ENCODE peak calls at places on chromosomes 11 and 22, in ten cellular contexts. Y is adrenal gland, G is GM12891, X is sigmoid colon, Z is body of pancreas, M is thyroid gland, W is A549, R is stomach, B is uterus, Q is IMR-90. O is an unnamed sample.

GRCh38 chr11:86475027-86475426 is 100.3 kb downstream of the CCDC81 start:
- DNase-seq in Z (no peak), X (no peak), Q (no peak), Y (no peak), B (no peak), R (no peak), G (no peak), M (no peak), W (no peak), O (no peak)

GRCh38 chr22:42202669-42203068 is 67.8 kb downstream of the TCF20 start:
- DNase-seq in B (no peak), M (no peak), W (no peak), Y (peak), Q (peak), X (no peak), R (no peak), Z (no peak), G (no peak), O (no peak)

GRCh38 chr11:69321877-69322350 is 28.0 kb downstream of the MYEOV start:
- DNase-seq in Y (no peak), W (no peak), R (no peak), M (no peak), Z (no peak), X (peak), B (no peak), G (no peak), Q (peak), O (peak)

GRCh38 chr11:837189-837989 is 4.6 kb downstream of the CD151 start:
- DNase-seq in Q (no peak), R (no peak), X (no peak), Y (no peak), G (no peak), M (no peak), Z (no peak), B (no peak), W (no peak), O (no peak)

GRCh38 chr22:37314315-37315046 is 32.2 kb downstream of the CYTH4 start:
- DNase-seq in Q (no peak), Z (no peak), X (no peak), M (no peak), G (no peak), R (no peak), W (no peak), Y (no peak), B (no peak), O (no peak)

GRCh38 chr11:69429716-69430491 is 51.6 kb upstream of the LINC01488 start:
- DNase-seq in R (no peak), B (no peak), Q (no peak), Z (no peak), Y (no peak), G (no peak), M (no peak), X (peak), W (no peak), O (no peak)

GRCh38 chr11:45092901-45093760 is 53.3 kb upstream of the PRDM11 start:
- DNase-seq in W (no peak), B (peak), Q (peak), R (peak), G (no peak), Y (peak), X (no peak), Z (no peak), M (no peak), O (no peak)

GRCh38 chr11:14907411-14908213 is 15.6 kb upstream of the CYP2R1 start:
- DNase-seq in M (peak), Z (peak), Q (peak), G (no peak), X (peak), W (peak), R (peak), B (peak), Y (peak), O (no peak)

GRCh38 chr22:39081557-39081956 is 4.5 kb downstream of the APOBEC3G start:
- DNase-seq in X (no peak), Z (no peak), B (no peak), Y (no peak), Q (no peak), W (no peak), R (no peak), G (no peak), M (no peak), O (no peak)

GRCh38 chr11:69863544-69864200 is 44.5 kb upstream of the FGF3 start:
- DNase-seq in R (no peak), B (no peak), W (no peak), X (no peak), G (no peak), Q (no peak), Y (no peak), Z (no peak), M (no peak), O (no peak)

GRCh38 chr11:1197886-1198765 is 24.7 kb upstream of the MUC5B start:
- DNase-seq in Q (no peak), R (peak), G (no peak), B (peak), W (no peak), Y (no peak), X (peak), Z (no peak), M (no peak), O (no peak)

GRCh38 chr22:46602025-46602424 is 18.2 kb upstream of the GRAMD4 start:
- DNase-seq in X (no peak), Y (no peak), W (no peak), B (no peak), Q (no peak), M (no peak), G (no peak), R (no peak), Z (peak), O (no peak)

GRCh38 chr11:124740277-124740882 is 638 bp downstream of the NRGN start:
- DNase-seq in M (peak), B (no peak), G (no peak), Z (no peak), Q (no peak), Y (peak), W (peak), R (no peak), X (no peak), O (no peak)

GRCh38 chr11:31804439-31805036 is 6.6 kb downstream of the PAX6 start:
- DNase-seq in R (no peak), X (no peak), Z (no peak), M (no peak), B (no peak), W (no peak), G (no peak), Q (no peak), Y (peak), O (no peak)

GRCh38 chr11:120632579-120632978 is 121.0 kb downstream of the GRIK4 start:
- DNase-seq in M (no peak), G (peak), B (no peak), Z (no peak), X (no peak), R (no peak), Y (no peak), Q (no peak), W (peak), O (no peak)

GRCh38 chr11:63882555-63883242 is 34.3 kb downstream of the RCOR2 start:
- DNase-seq in B (no peak), R (no peak), G (no peak), Q (no peak), Y (no peak), W (no peak), X (no peak), Z (peak), M (no peak), O (no peak)

GRCh38 chr11:78840623-78841022 is 266.0 kb upstream of the NARS2 start:
- DNase-seq in Z (peak), B (peak), W (no peak), Y (no peak), X (peak), R (no peak), M (no peak), G (no peak), Q (peak), O (no peak)

GRCh38 chr11:45926536-45927331 is 4.3 kb downstream of the LARGE2 start:
- DNase-seq in M (no peak), B (peak), W (no peak), G (no peak), R (no peak), Y (peak), X (peak), Z (no peak), Q (no peak), O (no peak)

GRCh38 chr11:67240575-67241389 is 25.5 kb upstream of the GRK2 start:
- DNase-seq in B (peak), G (no peak), M (peak), W (peak), R (peak), Y (peak), Q (peak), Z (peak), X (peak), O (no peak)
- TF ChIP-seq POLR2A in B (no peak), G (peak), M (no peak), W (no peak), R (no peak), Y (no peak), Q (peak), Z (peak), X (no peak), O (no peak)

GRCh38 chr11:10930961-10931760 is 73.3 kb upstream of the ZBED5 start:
- DNase-seq in M (peak), W (peak), B (peak), Y (peak), R (peak), X (peak), Q (peak), G (peak), Z (peak), O (peak)
- TF ChIP-seq POLR2A in M (no peak), W (peak), B (no peak), Y (no peak), R (no peak), X (peak), Q (peak), G (no peak), Z (peak), O (peak)

GRCh38 chr22:24950272-24950902 is 2.1 kb upstream of the KIAA1671 start:
- DNase-seq in B (no peak), Q (peak), G (no peak), R (no peak), Z (no peak), Y (no peak), M (no peak), W (no peak), X (no peak), O (no peak)

GRCh38 chr22:24953294-24954113 is 988 bp downstream of the KIAA1671 start:
- DNase-seq in G (no peak), X (peak), M (peak), B (peak), W (no peak), Z (peak), R (peak), Q (no peak), Y (peak), O (no peak)

GRCh38 chr22:24952837-24953293 is 349 bp downstream of the KIAA1671 start:
- DNase-seq in Q (peak), W (peak), Z (peak), M (peak), B (peak), X (peak), Y (peak), R (peak), G (peak), O (peak)

GRCh38 chr22:24954114-24954463 is 1.6 kb downstream of the KIAA1671 start:
- DNase-seq in R (no peak), B (no peak), X (no peak), Q (no peak), M (no peak), G (no peak), Y (no peak), Z (no peak), W (no peak), O (no peak)

GRCh38 chr22:24951942-24952836 is at the start of gene KIAA1671:
- DNase-seq in M (peak), Q (peak), G (peak), X (peak), B (peak), Y (peak), R (peak), W (peak), Z (peak), O (peak)
- TF ChIP-seq POLR2A in M (peak), Q (no peak), G (no peak), X (no peak), B (peak), Y (peak), R (no peak), W (peak), Z (peak), O (peak)

GRCh38 chr11:19779740-19780139 is 67.1 kb downstream of the NAV2 start:
- DNase-seq in M (no peak), Z (no peak), Y (no peak), B (no peak), W (no peak), G (no peak), Q (no peak), X (no peak), R (no peak), O (no peak)

GRCh38 chr11:19774817-19775600 is 62.4 kb downstream of the NAV2 start:
- DNase-seq in M (no peak), B (no peak), W (no peak), G (no peak), Z (no peak), R (no peak), Q (peak), X (no peak), Y (no peak), O (no peak)

GRCh38 chr11:19775622-19776021 is 63.0 kb downstream of the NAV2 start:
- DNase-seq in M (no peak), R (no peak), W (no peak), X (no peak), Y (no peak), Q (no peak), B (no peak), G (no peak), Z (no peak), O (no peak)

GRCh38 chr11:19777032-19777341 is 64.3 kb downstream of the NAV2 start:
- DNase-seq in G (peak), Q (no peak), W (peak), M (peak), X (no peak), Z (peak), R (peak), Y (no peak), B (no peak), O (no peak)

DNA sequence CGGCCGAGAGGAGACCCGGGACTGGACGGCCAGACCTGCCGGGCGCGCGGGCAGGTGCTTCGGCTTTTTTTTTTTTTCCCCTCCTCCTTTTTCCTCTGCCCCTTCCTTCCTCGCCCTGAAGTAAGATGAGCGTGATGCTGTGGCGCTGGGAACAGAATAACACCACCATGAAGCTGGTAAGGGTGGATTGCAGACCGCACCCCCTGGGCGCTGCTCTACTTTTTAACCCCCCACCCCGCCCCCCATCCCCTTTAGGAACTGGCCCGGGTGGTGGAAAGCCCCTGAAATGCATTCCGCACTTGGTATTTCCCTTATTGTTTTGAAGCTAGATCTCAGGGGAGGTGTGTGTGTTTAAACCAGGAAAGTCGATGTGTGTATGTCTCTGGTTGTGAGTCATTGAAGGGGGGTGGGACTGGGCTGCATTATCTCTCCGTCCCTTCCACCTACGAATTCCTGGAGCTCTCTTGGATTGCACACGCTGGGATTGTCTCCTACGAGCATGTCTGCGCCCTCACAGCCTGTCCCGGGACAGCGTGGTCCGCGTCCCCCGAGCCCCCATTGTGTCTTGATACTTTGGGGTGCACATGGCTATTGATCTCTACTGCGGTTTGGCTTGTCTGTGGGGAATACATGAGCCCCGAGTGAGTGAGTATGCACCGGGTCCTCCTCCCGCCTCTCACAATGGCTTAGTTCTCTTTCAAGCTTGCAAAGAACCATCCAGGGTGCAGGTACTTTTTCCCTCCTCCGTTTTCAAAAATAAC is 64.9 kb downstream of the NAV2 start:
- DNase-seq in Q (peak), M (no peak), G (peak), Y (no peak), R (no peak), Z (peak), B (no peak), W (peak), X (no peak), O (peak)
- TF ChIP-seq POLR2A in Q (no peak), M (no peak), G (no peak), Y (no peak), R (no peak), Z (peak), B (no peak), W (no peak), X (no peak), O (no peak)

O was measured in H54.